ENCODE peak calls at places on chromosome 19, in seven cellular contexts. K, W, R, S, V, J and O are unnamed samples.
A peak's percentile ranks its signal among the peaks of the same experiment; 100 is the strongest.

GRCh38 chr19:29927944-29928669 is 13.9 kb upstream of the URI1 start:
- DNase-seq in K (no peak), W (no peak), R (no peak), S (no peak), V (no peak), J (no peak), O (no peak)

GRCh38 chr19:48654299-48655059 is 8.5 kb upstream of the CA11 start:
- DNase-seq in K (no peak), W (no peak), R (no peak), S (no peak), V (no peak), J (peak; percentile 33), O (no peak)

GRCh38 chr19:38095411-38096308 is 128.4 kb downstream of the DPF1 start:
- DNase-seq in K (peak; percentile 86), W (no peak), R (peak; percentile 86), S (peak; percentile 77), V (no peak), J (peak; percentile 54), O (peak; percentile 51)

GRCh38 chr19:36604656-36605100 is 435 bp upstream of the ZNF382 start:
- DNase-seq in K (no peak), W (peak; percentile 83), R (peak; percentile 85), S (peak; percentile 44), V (no peak), J (peak; percentile 54), O (peak; percentile 93)

GRCh38 chr19:50639121-50640112 is at the start of gene SYT3:
- DNase-seq in K (peak; percentile 55), W (no peak), R (peak; percentile 82), S (peak; percentile 48), V (no peak), J (peak; percentile 11), O (peak; percentile 56)

GRCh38 chr19:2865334-2866221 is 1.6 kb upstream of the ZNF556 start:
- DNase-seq in K (no peak), W (no peak), R (no peak), S (no peak), V (no peak), J (no peak), O (no peak)

GRCh38 chr19:42269518-42270345 is 680 bp downstream of the CIC start:
- DNase-seq in K (no peak), W (peak; percentile 77), R (no peak), S (no peak), V (no peak), J (no peak), O (no peak)

GRCh38 chr19:38319421-38320258 is at the start of gene KCNK6:
- DNase-seq in K (no peak), W (peak; percentile 90), R (peak; percentile 85), S (peak; percentile 70), V (no peak), J (peak; percentile 35), O (peak; percentile 30)

GRCh38 chr19:7534531-7534980 is 961 bp upstream of the PNPLA6 start:
- DNase-seq in K (peak; percentile 78), W (no peak), R (peak; percentile 90), S (peak; percentile 40), V (no peak), J (peak; percentile 88), O (peak; percentile 11)

GRCh38 chr19:46985532-46986415 is 33.9 kb upstream of the NPAS1 start:
- DNase-seq in K (no peak), W (no peak), R (no peak), S (no peak), V (no peak), J (no peak), O (no peak)

DNA sequence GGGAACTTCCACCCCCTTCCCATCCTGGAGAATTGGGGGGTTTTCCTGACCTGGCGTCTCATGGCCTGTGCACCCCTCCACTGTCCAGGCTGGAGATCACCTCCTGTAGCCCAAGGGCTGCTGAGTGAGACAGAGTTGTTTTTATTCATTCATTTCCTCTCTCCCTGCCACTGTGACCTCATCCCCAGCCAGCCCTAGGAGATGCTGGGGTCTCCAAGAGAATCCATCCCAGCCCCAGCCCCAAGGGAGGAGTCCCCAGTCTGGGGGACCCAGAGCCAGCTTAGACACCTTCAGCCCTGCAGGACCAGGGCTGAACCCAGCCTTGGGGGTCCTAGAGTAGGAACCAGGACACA is 4.2 kb downstream of the FCHO1 start:
- DNase-seq in K (no peak), W (no peak), R (no peak), S (no peak), V (no peak), J (no peak), O (no peak)
- H3K27ac ChIP-seq in K (peak overlapping the region; percentile 91), W (no peak overlapping the region), R (no peak overlapping the region), S (no peak overlapping the region), V (no peak overlapping the region), J (no peak overlapping the region), O (no peak overlapping the region)

GRCh38 chr19:45917421-45918091 is 3.0 kb upstream of the NANOS2 start:
- DNase-seq in K (no peak), W (no peak), R (no peak), S (no peak), V (no peak), J (no peak), O (no peak)
- H3K27ac ChIP-seq in K (no peak overlapping the region), W (no peak overlapping the region), R (no peak overlapping the region), S (no peak overlapping the region), V (no peak overlapping the region), J (no peak overlapping the region), O (no peak overlapping the region)

GRCh38 chr19:33393286-33394005 is 19.9 kb downstream of the CEBPG start:
- DNase-seq in K (no peak), W (peak; percentile 76), R (peak; percentile 73), S (no peak), V (no peak), J (no peak), O (no peak)

GRCh38 chr19:33396701-33397535 is 23.4 kb downstream of the CEBPG start:
- DNase-seq in K (no peak), W (peak; percentile 71), R (peak; percentile 73), S (no peak), V (no peak), J (no peak), O (no peak)

GRCh38 chr19:33395561-33396550 is 22.3 kb downstream of the CEBPG start:
- DNase-seq in K (no peak), W (peak; percentile 76), R (peak; percentile 90), S (peak; percentile 68), V (no peak), J (peak; percentile 49), O (no peak)

GRCh38 chr19:33394006-33394722 is 20.7 kb downstream of the CEBPG start:
- DNase-seq in K (no peak), W (peak; percentile 84), R (peak; percentile 88), S (no peak), V (no peak), J (peak; percentile 74), O (no peak)

GRCh38 chr19:33394723-33395560 is 21.4 kb downstream of the CEBPG start:
- DNase-seq in K (no peak), W (peak; percentile 51), R (no peak), S (no peak), V (no peak), J (no peak), O (no peak)
- H3K27ac ChIP-seq in K (peak overlapping the region; percentile 47), W (peak overlapping the region; percentile 35), R (no peak overlapping the region), S (peak overlapping the region; percentile 8), V (peak overlapping the region; percentile 30), J (peak overlapping the region; percentile 34), O (no peak overlapping the region)

GRCh38 chr19:1277061-1277460 is 1.7 kb downstream of the FAM174C start:
- DNase-seq in K (no peak), W (no peak), R (no peak), S (no peak), V (no peak), J (no peak), O (no peak)

GRCh38 chr19:1279261-1279660 is 3.9 kb downstream of the FAM174C start:
- DNase-seq in K (no peak), W (no peak), R (no peak), S (no peak), V (no peak), J (no peak), O (no peak)

GRCh38 chr19:1278074-1278473 is 2.7 kb downstream of the FAM174C start:
- DNase-seq in K (no peak), W (no peak), R (no peak), S (no peak), V (no peak), J (no peak), O (no peak)

GRCh38 chr19:1279782-1280341 is 4.5 kb downstream of the FAM174C start:
- DNase-seq in K (peak; percentile 83), W (peak; percentile 94), R (peak; percentile 94), S (peak; percentile 87), V (no peak), J (peak; percentile 63), O (peak; percentile 77)

DNA sequence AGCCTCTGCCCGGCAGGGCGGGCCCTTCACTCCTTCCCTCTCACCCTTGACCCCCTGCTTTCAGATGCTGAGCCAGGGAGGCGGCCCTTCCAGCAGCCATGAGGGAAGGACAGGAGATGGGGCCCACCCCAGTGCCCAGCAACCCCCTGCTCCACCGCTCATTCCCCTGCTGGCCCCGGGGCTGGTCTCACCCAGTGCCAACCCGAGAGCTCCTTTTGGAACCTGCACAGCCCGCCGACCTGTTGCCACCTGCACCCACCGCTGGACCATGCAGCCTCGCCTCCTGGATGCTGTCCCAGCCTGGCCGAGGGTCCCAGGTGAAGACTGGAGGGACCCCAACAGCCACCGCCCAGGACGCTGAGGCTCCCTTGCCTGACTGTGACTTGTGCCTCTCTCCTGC is 3.4 kb downstream of the FAM174C start:
- DNase-seq in K (no peak), W (no peak), R (no peak), S (no peak), V (no peak), J (no peak), O (no peak)
- H3K27ac ChIP-seq in K (no peak overlapping the region), W (no peak overlapping the region), R (no peak overlapping the region), S (no peak overlapping the region), V (no peak overlapping the region), J (no peak overlapping the region), O (no peak overlapping the region)

GRCh38 chr19:13692096-13692495 is 72.2 kb upstream of the MRI1 start:
- DNase-seq in K (no peak), W (no peak), R (no peak), S (no peak), V (no peak), J (peak; percentile 84), O (no peak)
- H3K27ac ChIP-seq in K (no peak overlapping the region), W (no peak overlapping the region), R (no peak overlapping the region), S (no peak overlapping the region), V (no peak overlapping the region), J (no peak overlapping the region), O (no peak overlapping the region)

DNA sequence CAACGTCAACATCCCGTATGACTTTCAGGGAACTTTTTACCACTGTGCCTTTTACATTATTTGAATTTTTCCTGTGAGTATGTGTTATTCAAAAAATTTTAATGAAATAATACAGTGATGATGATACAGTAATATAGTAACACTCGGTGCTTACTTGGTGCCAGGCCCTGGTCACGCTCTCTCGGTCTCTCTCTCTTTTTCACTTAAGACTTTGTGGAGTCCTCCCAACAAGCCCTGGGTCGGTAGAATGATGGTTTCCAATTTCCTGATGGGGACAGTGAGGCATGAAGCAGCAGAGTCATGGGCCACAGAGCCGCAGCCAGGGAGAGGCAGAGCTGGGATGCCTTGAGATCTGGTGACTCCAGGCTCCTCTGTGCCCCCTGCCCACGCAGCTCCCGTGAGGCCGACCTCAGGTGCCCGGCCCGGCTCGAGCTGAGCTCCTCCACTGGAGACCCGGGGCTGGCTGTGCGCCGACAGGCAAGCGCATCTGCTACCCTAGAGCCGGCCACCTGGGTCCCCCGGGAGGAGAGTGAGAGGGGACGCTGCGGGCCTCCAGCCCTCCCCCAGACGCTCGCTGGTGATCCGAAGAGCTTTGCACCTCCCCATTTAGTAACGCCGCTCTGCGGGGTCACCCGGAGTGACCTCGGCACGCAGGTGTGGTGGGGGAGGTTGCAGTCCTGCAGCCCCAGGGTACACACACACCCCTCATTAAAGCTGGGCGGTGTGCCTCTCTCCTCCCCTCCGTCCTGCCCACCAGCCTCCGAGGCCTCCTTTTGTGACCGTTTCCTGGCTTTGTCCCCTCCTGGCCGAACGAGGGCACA is 4.4 kb upstream of the SBK3 start:
- DNase-seq in K (peak; percentile 88), W (no peak), R (no peak), S (peak; percentile 35), V (no peak), J (peak; percentile 92), O (no peak)
- H3K27ac ChIP-seq in K (peak overlapping the region; percentile 99), W (no peak overlapping the region), R (peak overlapping the region; percentile 25), S (peak overlapping the region; percentile 81), V (peak overlapping the region; percentile 36), J (peak overlapping the region; percentile 94), O (no peak overlapping the region)